ENCODE peak calls at places on chromosomes 16 and 17, in seven cellular contexts. One of them, this sample, is unnamed.
A peak's percentile ranks its signal among the peaks of the same experiment; 100 is the strongest.

GRCh38 chr16:56667581-56668571 is at the start of gene MT1G:
- DNase-seq in kidney epithelial cell: no peak
- DNase-seq in nephron progenitor cell: peak; percentile 40
- DNase-seq in tibial nerve: no peak
- DNase-seq in adrenal gland: peak; percentile 59
- DNase-seq in left lung: peak; percentile 83
- DNase-seq in neural crest cell: no peak
- DNase-seq in this sample: no peak

GRCh38 chr17:29588561-29589411 is 662 bp downstream of the GIT1 start:
- DNase-seq in neural crest cell: no peak
- DNase-seq in tibial nerve: no peak
- DNase-seq in nephron progenitor cell: no peak
- DNase-seq in kidney epithelial cell: no peak
- DNase-seq in left lung: peak; percentile 88
- DNase-seq in adrenal gland: no peak
- DNase-seq in this sample: peak; percentile 57

GRCh38 chr16:49459953-49460735 is 86.5 kb downstream of the C16orf78 start:
- DNase-seq in tibial nerve: no peak
- DNase-seq in kidney epithelial cell: no peak
- DNase-seq in neural crest cell: no peak
- DNase-seq in nephron progenitor cell: no peak
- DNase-seq in left lung: peak; percentile 50
- DNase-seq in adrenal gland: no peak
- DNase-seq in this sample: peak; percentile 3

GRCh38 chr16:3696425-3697218 is 20.7 kb downstream of the TRAP1 start:
- DNase-seq in kidney epithelial cell: no peak
- DNase-seq in tibial nerve: no peak
- DNase-seq in adrenal gland: no peak
- DNase-seq in left lung: no peak
- DNase-seq in nephron progenitor cell: no peak
- DNase-seq in neural crest cell: no peak
- DNase-seq in this sample: no peak

GRCh38 chr16:30747331-30747730 is 894 bp upstream of the PHKG2 start:
- DNase-seq in tibial nerve: no peak
- DNase-seq in left lung: no peak
- DNase-seq in neural crest cell: no peak
- DNase-seq in kidney epithelial cell: no peak
- DNase-seq in adrenal gland: no peak
- DNase-seq in nephron progenitor cell: no peak
- DNase-seq in this sample: no peak

GRCh38 chr16:49340466-49340865 is 33.1 kb upstream of the C16orf78 start:
- DNase-seq in tibial nerve: no peak
- DNase-seq in neural crest cell: no peak
- DNase-seq in kidney epithelial cell: no peak
- DNase-seq in left lung: no peak
- DNase-seq in adrenal gland: no peak
- DNase-seq in nephron progenitor cell: no peak
- DNase-seq in this sample: no peak

GRCh38 chr17:57869599-57870282 is 19.9 kb upstream of the MRPS23 start:
- DNase-seq in adrenal gland: peak; percentile 62
- DNase-seq in tibial nerve: no peak
- DNase-seq in kidney epithelial cell: no peak
- DNase-seq in nephron progenitor cell: no peak
- DNase-seq in left lung: no peak
- DNase-seq in neural crest cell: no peak
- DNase-seq in this sample: no peak

GRCh38 chr17:66612993-66613392 is 221.9 kb upstream of the CACNG5 start:
- DNase-seq in left lung: no peak
- DNase-seq in adrenal gland: no peak
- DNase-seq in nephron progenitor cell: no peak
- DNase-seq in kidney epithelial cell: no peak
- DNase-seq in tibial nerve: no peak
- DNase-seq in neural crest cell: no peak
- DNase-seq in this sample: no peak

GRCh38 chr17:57662021-57662420 is 83.1 kb downstream of the CCDC182 start:
- DNase-seq in tibial nerve: no peak
- DNase-seq in kidney epithelial cell: no peak
- DNase-seq in adrenal gland: no peak
- DNase-seq in nephron progenitor cell: no peak
- DNase-seq in left lung: no peak
- DNase-seq in neural crest cell: no peak
- DNase-seq in this sample: no peak

GRCh38 chr16:8720080-8720966 is 45.9 kb downstream of the ABAT start:
- DNase-seq in neural crest cell: peak; percentile 73
- DNase-seq in tibial nerve: no peak
- DNase-seq in adrenal gland: peak; percentile 51
- DNase-seq in nephron progenitor cell: peak; percentile 64
- DNase-seq in left lung: no peak
- DNase-seq in kidney epithelial cell: peak; percentile 52
- DNase-seq in this sample: peak; percentile 77

GRCh38 chr17:78709119-78709681 is 72.9 kb downstream of the CYTH1 start:
- DNase-seq in nephron progenitor cell: no peak
- DNase-seq in adrenal gland: no peak
- DNase-seq in left lung: no peak
- DNase-seq in kidney epithelial cell: no peak
- DNase-seq in tibial nerve: no peak
- DNase-seq in neural crest cell: no peak
- DNase-seq in this sample: no peak

GRCh38 chr17:58991718-58992331 is 114.9 kb downstream of the TRIM37 start:
- DNase-seq in kidney epithelial cell: peak; percentile 89
- DNase-seq in nephron progenitor cell: no peak
- DNase-seq in left lung: no peak
- DNase-seq in tibial nerve: no peak
- DNase-seq in neural crest cell: no peak
- DNase-seq in adrenal gland: no peak
- DNase-seq in this sample: no peak

GRCh38 chr17:40062347-40063033 is at the start of gene THRA:
- DNase-seq in left lung: peak; percentile 95
- DNase-seq in kidney epithelial cell: no peak
- DNase-seq in adrenal gland: peak; percentile 55
- DNase-seq in neural crest cell: peak; percentile 52
- DNase-seq in nephron progenitor cell: peak; percentile 80
- DNase-seq in tibial nerve: peak; percentile 55
- DNase-seq in this sample: peak; percentile 81

GRCh38 chr17:59427425-59427921 is 96.0 kb downstream of the YPEL2 start:
- DNase-seq in nephron progenitor cell: no peak
- DNase-seq in left lung: no peak
- DNase-seq in neural crest cell: no peak
- DNase-seq in kidney epithelial cell: peak; percentile 65
- DNase-seq in adrenal gland: no peak
- DNase-seq in tibial nerve: no peak
- DNase-seq in this sample: no peak

GRCh38 chr17:82246365-82247174 is 17.7 kb downstream of the SLC16A3 start:
- DNase-seq in left lung: peak; percentile 82
- DNase-seq in neural crest cell: no peak
- DNase-seq in nephron progenitor cell: no peak
- DNase-seq in kidney epithelial cell: no peak
- DNase-seq in tibial nerve: no peak
- DNase-seq in adrenal gland: peak; percentile 78
- DNase-seq in this sample: no peak

GRCh38 chr16:2004795-2005517 is 4.7 kb downstream of the ZNF598 start:
- DNase-seq in tibial nerve: no peak
- DNase-seq in adrenal gland: no peak
- DNase-seq in nephron progenitor cell: no peak
- DNase-seq in left lung: no peak
- DNase-seq in neural crest cell: no peak
- DNase-seq in kidney epithelial cell: no peak
- DNase-seq in this sample: no peak

GRCh38 chr17:73156166-73156840 is 8.5 kb upstream of the SSTR2 start:
- DNase-seq in tibial nerve: peak; percentile 56
- DNase-seq in kidney epithelial cell: no peak
- DNase-seq in nephron progenitor cell: peak; percentile 79
- DNase-seq in neural crest cell: peak; percentile 65
- DNase-seq in left lung: peak; percentile 93
- DNase-seq in adrenal gland: peak; percentile 59
- DNase-seq in this sample: peak; percentile 89

GRCh38 chr17:14057591-14057990 is 11.7 kb upstream of the COX10 start:
- DNase-seq in tibial nerve: no peak
- DNase-seq in kidney epithelial cell: no peak
- DNase-seq in nephron progenitor cell: no peak
- DNase-seq in adrenal gland: no peak
- DNase-seq in left lung: no peak
- DNase-seq in neural crest cell: no peak
- DNase-seq in this sample: no peak

GRCh38 chr17:14060706-14061105 is 8.6 kb upstream of the COX10 start:
- DNase-seq in neural crest cell: no peak
- DNase-seq in kidney epithelial cell: no peak
- DNase-seq in adrenal gland: no peak
- DNase-seq in tibial nerve: no peak
- DNase-seq in left lung: no peak
- DNase-seq in nephron progenitor cell: no peak
- DNase-seq in this sample: no peak

GRCh38 chr17:14067347-14067746 is 2.0 kb upstream of the COX10 start:
- DNase-seq in adrenal gland: no peak
- DNase-seq in tibial nerve: no peak
- DNase-seq in kidney epithelial cell: no peak
- DNase-seq in left lung: no peak
- DNase-seq in nephron progenitor cell: no peak
- DNase-seq in neural crest cell: no peak
- DNase-seq in this sample: no peak

GRCh38 chr17:14058051-14058450 is 11.3 kb upstream of the COX10 start:
- DNase-seq in left lung: no peak
- DNase-seq in kidney epithelial cell: no peak
- DNase-seq in neural crest cell: no peak
- DNase-seq in adrenal gland: no peak
- DNase-seq in tibial nerve: no peak
- DNase-seq in nephron progenitor cell: no peak
- DNase-seq in this sample: no peak

GRCh38 chr17:14061666-14062560 is 7.4 kb upstream of the COX10 start:
- DNase-seq in kidney epithelial cell: peak; percentile 18
- DNase-seq in neural crest cell: no peak
- DNase-seq in nephron progenitor cell: no peak
- DNase-seq in left lung: no peak
- DNase-seq in tibial nerve: no peak
- DNase-seq in adrenal gland: peak; percentile 58
- DNase-seq in this sample: no peak
- TF ChIP-seq CTCF in kidney epithelial cell: no peak
- TF ChIP-seq CTCF in neural crest cell: no peak
- TF ChIP-seq CTCF in nephron progenitor cell: no peak
- TF ChIP-seq CTCF in left lung: peak; percentile 19
- TF ChIP-seq CTCF in tibial nerve: no peak
- TF ChIP-seq CTCF in adrenal gland: peak; percentile 10
- TF ChIP-seq CTCF in this sample: no peak

GRCh38 chr16:50601341-50601740 is 53.1 kb downstream of the NKD1 start:
- DNase-seq in nephron progenitor cell: no peak
- DNase-seq in kidney epithelial cell: no peak
- DNase-seq in left lung: no peak
- DNase-seq in neural crest cell: no peak
- DNase-seq in tibial nerve: no peak
- DNase-seq in adrenal gland: no peak
- DNase-seq in this sample: no peak
- TF ChIP-seq CTCF in nephron progenitor cell: no peak
- TF ChIP-seq CTCF in kidney epithelial cell: no peak
- TF ChIP-seq CTCF in left lung: no peak
- TF ChIP-seq CTCF in neural crest cell: no peak
- TF ChIP-seq CTCF in tibial nerve: no peak
- TF ChIP-seq CTCF in adrenal gland: no peak
- TF ChIP-seq CTCF in this sample: no peak

DNA sequence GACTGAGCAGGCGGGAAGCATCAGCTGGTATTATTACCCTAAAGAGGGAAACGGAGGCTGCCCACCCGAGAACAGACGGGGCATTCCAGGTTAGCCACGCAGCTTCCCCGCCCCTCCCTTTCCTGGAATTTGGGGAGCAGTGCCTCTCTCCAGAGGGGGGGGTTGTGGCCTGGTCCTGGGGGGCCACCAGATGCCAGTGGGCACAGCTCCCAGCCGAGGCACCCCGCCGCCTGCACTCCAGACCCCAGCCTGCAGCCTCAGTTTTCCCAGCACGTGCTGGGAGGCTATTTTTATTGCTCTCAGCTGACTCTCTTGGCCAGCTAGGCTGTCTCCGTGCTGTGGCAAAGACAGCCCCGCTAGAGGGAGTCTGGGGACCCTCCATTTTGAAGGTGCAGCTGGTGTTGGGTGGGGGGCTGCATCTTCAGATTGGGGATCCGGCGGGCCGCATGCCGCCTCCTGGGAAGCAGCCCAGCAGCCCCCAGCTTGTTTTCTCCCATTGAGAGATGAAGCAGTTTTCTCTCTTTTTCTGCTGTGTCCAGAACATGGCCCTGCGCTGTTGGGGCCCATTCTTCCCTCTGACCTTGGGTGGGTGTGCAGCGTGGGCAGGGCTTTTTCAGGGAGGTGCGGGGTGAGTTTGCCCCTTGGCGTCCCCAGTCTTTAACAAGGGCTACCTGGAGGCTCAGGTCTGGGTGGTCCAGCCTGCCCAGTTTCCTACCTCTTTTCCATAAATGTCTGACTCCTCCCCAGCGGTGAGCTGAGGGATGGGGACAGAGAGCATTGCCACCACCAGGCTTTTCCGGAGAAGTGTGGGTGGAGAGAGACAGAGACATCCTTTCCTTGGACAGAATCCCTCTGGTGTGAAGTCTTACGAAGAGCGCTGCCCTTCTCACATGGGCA is 62.5 kb upstream of the GSE1 start:
- DNase-seq in neural crest cell: no peak
- DNase-seq in tibial nerve: no peak
- DNase-seq in left lung: peak; percentile 43
- DNase-seq in kidney epithelial cell: no peak
- DNase-seq in nephron progenitor cell: no peak
- DNase-seq in adrenal gland: no peak
- DNase-seq in this sample: no peak
- TF ChIP-seq CTCF in neural crest cell: no peak
- TF ChIP-seq CTCF in tibial nerve: no peak
- TF ChIP-seq CTCF in left lung: no peak
- TF ChIP-seq CTCF in kidney epithelial cell: no peak
- TF ChIP-seq CTCF in nephron progenitor cell: peak; percentile 19
- TF ChIP-seq CTCF in adrenal gland: no peak
- TF ChIP-seq CTCF in this sample: no peak

DNA sequence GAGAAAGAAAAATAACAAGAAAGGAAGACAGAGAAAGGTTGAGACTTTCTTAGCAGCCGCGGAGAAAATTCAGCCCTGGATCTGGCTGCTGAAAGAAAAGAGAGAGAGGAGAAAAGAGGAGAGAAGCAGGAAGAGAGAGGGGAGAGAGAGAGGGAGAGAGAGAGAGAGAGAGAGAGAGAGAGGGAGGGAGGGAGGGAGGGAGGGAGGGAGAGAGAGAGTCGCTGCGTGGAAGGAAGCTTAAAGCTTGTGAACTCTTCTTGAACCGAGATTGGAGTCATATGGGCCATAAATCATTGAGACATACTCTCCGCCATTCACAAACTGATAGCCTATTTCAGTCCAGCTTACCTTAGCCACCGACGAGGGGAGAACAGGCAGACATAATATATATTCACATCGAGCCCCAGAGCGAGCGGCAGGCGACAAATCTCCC is 10.3 kb upstream of the HOXB2 start:
- DNase-seq in left lung: no peak
- DNase-seq in nephron progenitor cell: no peak
- DNase-seq in tibial nerve: no peak
- DNase-seq in adrenal gland: peak; percentile 67
- DNase-seq in kidney epithelial cell: peak; percentile 90
- DNase-seq in neural crest cell: no peak
- DNase-seq in this sample: no peak
- TF ChIP-seq CTCF in left lung: no peak
- TF ChIP-seq CTCF in nephron progenitor cell: no peak
- TF ChIP-seq CTCF in tibial nerve: no peak
- TF ChIP-seq CTCF in adrenal gland: peak; percentile 27
- TF ChIP-seq CTCF in kidney epithelial cell: no peak
- TF ChIP-seq CTCF in neural crest cell: no peak
- TF ChIP-seq CTCF in this sample: no peak